ENCODE peak calls at places on chromosomes 7 and 10, in nine cellular contexts. One of them, this sample, is unnamed. For H3K4me1, the result is how much of the 10 kb centered on the place peaks cover.

GRCh38 chr7:7793249-7793648 is 74.8 kb upstream of the RPA3 start:
- DNase-seq in HAP-1: no peak
- DNase-seq in tibial nerve: no peak
- DNase-seq in naive thymus-derived CD4-positive, alpha-beta T cell: no peak
- DNase-seq in neuronal stem cell: no peak
- DNase-seq in Peyer's patch: no peak
- DNase-seq in osteoblast: no peak
- DNase-seq in adipocyte: no peak
- DNase-seq in PC-9: no peak
- DNase-seq in this sample: no peak

GRCh38 chr10:11757452-11757819 is 15.3 kb downstream of the ECHDC3 start:
- DNase-seq in PC-9: no peak
- DNase-seq in adipocyte: peak
- DNase-seq in osteoblast: peak
- DNase-seq in neuronal stem cell: no peak
- DNase-seq in HAP-1: peak
- DNase-seq in Peyer's patch: no peak
- DNase-seq in naive thymus-derived CD4-positive, alpha-beta T cell: no peak
- DNase-seq in tibial nerve: peak
- DNase-seq in this sample: peak

GRCh38 chr10:130141460-130141859 is 5.3 kb downstream of the GLRX3 start:
- DNase-seq in neuronal stem cell: no peak
- DNase-seq in osteoblast: no peak
- DNase-seq in HAP-1: no peak
- DNase-seq in tibial nerve: no peak
- DNase-seq in PC-9: no peak
- DNase-seq in Peyer's patch: no peak
- DNase-seq in adipocyte: no peak
- DNase-seq in naive thymus-derived CD4-positive, alpha-beta T cell: no peak
- DNase-seq in this sample: peak

GRCh38 chr7:73446716-73447115 is 13.1 kb downstream of the FZD9 start:
- DNase-seq in osteoblast: peak
- DNase-seq in neuronal stem cell: no peak
- DNase-seq in naive thymus-derived CD4-positive, alpha-beta T cell: no peak
- DNase-seq in tibial nerve: no peak
- DNase-seq in adipocyte: no peak
- DNase-seq in Peyer's patch: no peak
- DNase-seq in PC-9: no peak
- DNase-seq in HAP-1: no peak
- DNase-seq in this sample: no peak

GRCh38 chr7:10889266-10889898 is 84.3 kb upstream of the PHF14 start:
- DNase-seq in PC-9: peak
- DNase-seq in osteoblast: peak
- DNase-seq in tibial nerve: no peak
- DNase-seq in naive thymus-derived CD4-positive, alpha-beta T cell: peak
- DNase-seq in HAP-1: peak
- DNase-seq in Peyer's patch: peak
- DNase-seq in adipocyte: peak
- DNase-seq in neuronal stem cell: peak
- DNase-seq in this sample: peak

GRCh38 chr7:76191783-76192240 is 9.9 kb upstream of the SRRM3 start:
- DNase-seq in HAP-1: peak
- DNase-seq in Peyer's patch: no peak
- DNase-seq in PC-9: peak
- DNase-seq in tibial nerve: no peak
- DNase-seq in adipocyte: no peak
- DNase-seq in osteoblast: peak
- DNase-seq in neuronal stem cell: no peak
- DNase-seq in naive thymus-derived CD4-positive, alpha-beta T cell: no peak
- DNase-seq in this sample: peak

GRCh38 chr7:130673066-130673465 is 4.5 kb upstream of the COPG2 start:
- DNase-seq in Peyer's patch: no peak
- DNase-seq in neuronal stem cell: no peak
- DNase-seq in PC-9: no peak
- DNase-seq in tibial nerve: no peak
- DNase-seq in naive thymus-derived CD4-positive, alpha-beta T cell: no peak
- DNase-seq in adipocyte: no peak
- DNase-seq in osteoblast: no peak
- DNase-seq in HAP-1: no peak
- DNase-seq in this sample: peak

GRCh38 chr10:79347894-79348639 is 798 bp downstream of the PPIF start:
- DNase-seq in PC-9: no peak
- DNase-seq in HAP-1: peak
- DNase-seq in naive thymus-derived CD4-positive, alpha-beta T cell: peak
- DNase-seq in neuronal stem cell: no peak
- DNase-seq in Peyer's patch: peak
- DNase-seq in adipocyte: peak
- DNase-seq in osteoblast: peak
- DNase-seq in tibial nerve: peak
- DNase-seq in this sample: peak

GRCh38 chr7:1298051-1298937 is 65.6 kb downstream of the UNCX start:
- DNase-seq in Peyer's patch: no peak
- DNase-seq in neuronal stem cell: no peak
- DNase-seq in osteoblast: peak
- DNase-seq in tibial nerve: no peak
- DNase-seq in adipocyte: no peak
- DNase-seq in PC-9: no peak
- DNase-seq in naive thymus-derived CD4-positive, alpha-beta T cell: no peak
- DNase-seq in HAP-1: no peak
- DNase-seq in this sample: no peak

DNA sequence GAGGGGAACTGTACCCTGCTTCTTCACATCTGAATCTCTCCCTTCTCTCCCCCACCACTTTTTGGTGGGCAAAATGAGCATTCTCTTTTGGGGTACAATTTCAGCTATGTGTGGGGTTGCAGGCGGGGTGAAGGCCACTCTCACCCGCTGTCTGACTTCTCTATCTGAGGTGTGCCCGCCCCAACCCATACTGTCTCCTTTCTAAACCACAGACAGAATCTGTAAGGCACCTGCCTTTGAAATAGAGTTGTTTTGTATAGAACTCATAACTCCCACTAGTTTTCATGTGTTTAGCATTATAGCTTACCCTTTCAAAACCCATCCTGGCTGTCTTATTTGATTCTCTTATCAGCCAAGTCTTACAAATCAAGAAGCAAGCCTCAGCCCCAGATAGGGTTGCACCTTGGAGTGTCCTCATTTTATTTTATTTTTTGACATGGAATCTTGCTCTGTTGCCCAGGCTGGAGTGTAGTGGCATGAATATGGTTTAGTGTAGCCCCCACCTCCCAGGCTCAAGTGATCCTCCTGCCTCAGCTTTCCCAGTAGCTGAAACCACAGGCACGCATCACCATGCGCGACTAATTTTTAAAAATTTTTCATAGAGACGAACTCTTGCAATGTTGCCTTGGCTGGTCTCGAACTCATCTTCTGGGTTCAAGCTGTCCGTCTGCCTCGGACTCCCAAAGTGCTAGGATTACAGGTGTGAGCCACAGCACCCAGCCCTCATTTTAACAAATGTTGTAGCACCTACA is 11.9 kb downstream of the TSPAN14 start:
- DNase-seq in HAP-1: no peak
- DNase-seq in tibial nerve: no peak
- DNase-seq in PC-9: no peak
- DNase-seq in neuronal stem cell: no peak
- DNase-seq in osteoblast: no peak
- DNase-seq in Peyer's patch: peak
- DNase-seq in naive thymus-derived CD4-positive, alpha-beta T cell: peak
- DNase-seq in adipocyte: no peak
- DNase-seq in this sample: no peak
- H3K4me1 ChIP-seq in HAP-1: under half
- H3K4me1 ChIP-seq in tibial nerve: half or more
- H3K4me1 ChIP-seq in PC-9: half or more
- H3K4me1 ChIP-seq in neuronal stem cell: half or more
- H3K4me1 ChIP-seq in osteoblast: under half
- H3K4me1 ChIP-seq in Peyer's patch: half or more
- H3K4me1 ChIP-seq in naive thymus-derived CD4-positive, alpha-beta T cell: half or more
- H3K4me1 ChIP-seq in adipocyte: half or more
- H3K4me1 ChIP-seq in this sample: under half

GRCh38 chr10:15320522-15321203 is 50.4 kb downstream of the FAM171A1 start:
- DNase-seq in neuronal stem cell: no peak
- DNase-seq in Peyer's patch: no peak
- DNase-seq in HAP-1: no peak
- DNase-seq in tibial nerve: no peak
- DNase-seq in naive thymus-derived CD4-positive, alpha-beta T cell: no peak
- DNase-seq in osteoblast: peak
- DNase-seq in adipocyte: no peak
- DNase-seq in PC-9: no peak
- DNase-seq in this sample: no peak
- H3K4me1 ChIP-seq in neuronal stem cell: under half
- H3K4me1 ChIP-seq in Peyer's patch: under half
- H3K4me1 ChIP-seq in HAP-1: under half
- H3K4me1 ChIP-seq in tibial nerve: under half
- H3K4me1 ChIP-seq in naive thymus-derived CD4-positive, alpha-beta T cell: under half
- H3K4me1 ChIP-seq in osteoblast: under half
- H3K4me1 ChIP-seq in adipocyte: under half
- H3K4me1 ChIP-seq in PC-9: under half
- H3K4me1 ChIP-seq in this sample: under half

DNA sequence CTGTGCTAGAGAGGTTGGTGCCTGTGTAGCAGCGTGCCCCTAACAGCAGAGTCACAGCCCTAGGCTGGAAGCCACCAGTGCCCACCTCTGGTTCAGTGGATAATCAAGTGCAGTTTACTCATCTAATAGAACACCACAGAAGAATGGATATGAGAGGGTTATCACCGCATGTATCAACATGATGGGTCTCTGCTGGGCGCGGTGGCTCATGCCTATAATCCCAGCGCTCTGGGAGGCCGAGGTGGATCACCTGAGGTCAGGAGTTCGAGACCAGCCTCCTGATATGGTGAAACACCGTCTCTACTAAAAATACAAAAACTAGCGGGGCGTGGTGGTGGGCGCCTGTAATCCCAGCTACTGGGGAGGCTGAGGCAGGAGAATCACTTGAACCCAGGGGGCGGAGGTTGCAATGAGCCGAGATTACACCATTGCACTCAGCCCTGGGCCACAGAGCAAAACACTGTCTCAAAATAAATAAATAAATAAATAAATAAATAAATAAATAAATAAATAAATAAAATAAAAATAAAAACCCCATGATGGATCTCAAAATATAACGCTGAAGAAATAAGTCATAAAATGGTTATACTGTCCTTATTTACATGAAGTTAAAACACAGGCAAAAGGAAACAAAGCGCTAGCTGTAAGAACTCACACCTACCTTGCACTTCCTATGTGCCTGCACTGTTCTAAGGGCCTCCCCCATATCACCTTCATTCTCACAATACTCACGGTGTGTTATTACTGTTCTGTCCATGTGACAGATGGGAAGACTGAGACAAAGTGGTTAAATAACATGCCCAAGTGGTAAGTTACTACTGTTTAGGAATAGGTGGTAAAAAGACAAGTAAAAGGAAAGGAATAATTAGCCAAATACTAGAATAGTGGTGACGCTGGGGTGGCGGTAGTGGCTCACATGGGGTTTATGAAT is 70.9 kb downstream of the AMZ1 start:
- DNase-seq in adipocyte: no peak
- DNase-seq in tibial nerve: no peak
- DNase-seq in HAP-1: no peak
- DNase-seq in PC-9: no peak
- DNase-seq in osteoblast: no peak
- DNase-seq in Peyer's patch: no peak
- DNase-seq in naive thymus-derived CD4-positive, alpha-beta T cell: no peak
- DNase-seq in neuronal stem cell: no peak
- DNase-seq in this sample: no peak
- H3K4me1 ChIP-seq in adipocyte: half or more
- H3K4me1 ChIP-seq in tibial nerve: under half
- H3K4me1 ChIP-seq in HAP-1: under half
- H3K4me1 ChIP-seq in PC-9: half or more
- H3K4me1 ChIP-seq in osteoblast: half or more
- H3K4me1 ChIP-seq in Peyer's patch: under half
- H3K4me1 ChIP-seq in naive thymus-derived CD4-positive, alpha-beta T cell: under half
- H3K4me1 ChIP-seq in neuronal stem cell: under half
- H3K4me1 ChIP-seq in this sample: half or more

DNA sequence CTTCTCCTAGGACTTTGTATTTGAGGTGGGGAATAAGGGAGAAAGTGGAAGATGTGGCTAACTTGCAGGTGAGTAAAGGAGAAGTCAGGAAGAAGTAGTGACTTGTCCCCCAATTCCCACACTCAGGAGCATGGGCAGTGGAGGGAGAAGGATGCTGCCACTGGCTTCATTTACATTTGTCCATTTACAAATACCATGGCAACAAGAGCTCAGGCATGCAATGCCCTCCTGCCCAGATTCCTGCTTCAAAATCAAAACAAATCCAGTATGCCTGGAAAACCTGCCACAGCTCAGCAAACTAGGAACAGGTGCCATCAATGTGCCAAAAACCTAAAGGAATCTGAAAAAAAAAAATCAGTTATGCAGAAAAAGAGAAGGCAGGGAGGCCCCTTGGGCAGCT is 139.9 kb downstream of the KCNMA1 start:
- DNase-seq in naive thymus-derived CD4-positive, alpha-beta T cell: no peak
- DNase-seq in adipocyte: no peak
- DNase-seq in HAP-1: no peak
- DNase-seq in tibial nerve: no peak
- DNase-seq in PC-9: no peak
- DNase-seq in osteoblast: no peak
- DNase-seq in neuronal stem cell: no peak
- DNase-seq in Peyer's patch: no peak
- DNase-seq in this sample: no peak
- H3K4me1 ChIP-seq in naive thymus-derived CD4-positive, alpha-beta T cell: under half
- H3K4me1 ChIP-seq in adipocyte: under half
- H3K4me1 ChIP-seq in HAP-1: under half
- H3K4me1 ChIP-seq in tibial nerve: under half
- H3K4me1 ChIP-seq in PC-9: under half
- H3K4me1 ChIP-seq in osteoblast: under half
- H3K4me1 ChIP-seq in neuronal stem cell: under half
- H3K4me1 ChIP-seq in Peyer's patch: under half
- H3K4me1 ChIP-seq in this sample: under half

GRCh38 chr10:113497203-113497602 is 55.6 kb upstream of the HABP2 start:
- DNase-seq in PC-9: no peak
- DNase-seq in adipocyte: peak
- DNase-seq in tibial nerve: no peak
- DNase-seq in neuronal stem cell: no peak
- DNase-seq in Peyer's patch: no peak
- DNase-seq in HAP-1: no peak
- DNase-seq in osteoblast: no peak
- DNase-seq in naive thymus-derived CD4-positive, alpha-beta T cell: no peak
- DNase-seq in this sample: no peak
- H3K4me1 ChIP-seq in PC-9: under half
- H3K4me1 ChIP-seq in adipocyte: half or more
- H3K4me1 ChIP-seq in tibial nerve: under half
- H3K4me1 ChIP-seq in neuronal stem cell: under half
- H3K4me1 ChIP-seq in Peyer's patch: under half
- H3K4me1 ChIP-seq in HAP-1: under half
- H3K4me1 ChIP-seq in osteoblast: under half
- H3K4me1 ChIP-seq in naive thymus-derived CD4-positive, alpha-beta T cell: under half
- H3K4me1 ChIP-seq in this sample: half or more

DNA sequence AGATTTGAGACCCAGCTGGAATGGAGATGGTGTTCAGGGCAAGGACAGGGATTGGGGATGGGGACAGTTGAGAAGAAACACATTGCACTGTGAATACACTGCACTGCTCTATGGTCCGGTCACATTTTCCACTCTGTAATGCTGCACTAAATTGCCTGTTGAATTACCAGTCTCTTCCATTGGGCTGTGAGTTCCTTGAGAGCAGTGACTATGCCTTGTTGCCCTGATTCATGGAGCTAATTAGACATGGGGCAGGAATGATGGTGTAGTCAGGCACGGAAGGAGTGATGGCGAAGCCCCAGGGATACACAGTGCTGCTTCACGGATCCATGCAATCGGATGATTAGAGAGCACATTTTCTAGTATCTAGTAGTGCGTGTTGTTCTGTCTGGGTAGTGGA is 25.4 kb upstream of the GPAM start:
- DNase-seq in naive thymus-derived CD4-positive, alpha-beta T cell: no peak
- DNase-seq in Peyer's patch: no peak
- DNase-seq in HAP-1: no peak
- DNase-seq in neuronal stem cell: no peak
- DNase-seq in tibial nerve: no peak
- DNase-seq in PC-9: no peak
- DNase-seq in adipocyte: no peak
- DNase-seq in osteoblast: no peak
- DNase-seq in this sample: peak
- H3K4me1 ChIP-seq in naive thymus-derived CD4-positive, alpha-beta T cell: under half
- H3K4me1 ChIP-seq in Peyer's patch: under half
- H3K4me1 ChIP-seq in HAP-1: under half
- H3K4me1 ChIP-seq in neuronal stem cell: under half
- H3K4me1 ChIP-seq in tibial nerve: under half
- H3K4me1 ChIP-seq in PC-9: under half
- H3K4me1 ChIP-seq in adipocyte: under half
- H3K4me1 ChIP-seq in osteoblast: under half
- H3K4me1 ChIP-seq in this sample: under half